ENCODE peak calls at places on chromosomes 4 and X, in four cellular contexts. One of them, this sample, is unnamed.

GRCh38 chrX:19127649-19128168 is 5.4 kb upstream of the ADGRG2 start:
- DNase-seq in stimulated activated naive B cell treated with anti-CD40 and anti-IgM and Interleukin-4, amounts not matched to agents 10 μg/mL and 1 μg/mL and 100 μg/mL, for 72 hours: no peak
- DNase-seq in memory B cell: no peak
- DNase-seq in ureter: no peak
- DNase-seq in this sample: no peak

GRCh38 chrX:26649534-26649933 is 433.6 kb downstream of the MAGEB5 start:
- DNase-seq in stimulated activated naive B cell treated with anti-CD40 and anti-IgM and Interleukin-4, amounts not matched to agents 10 μg/mL and 1 μg/mL and 100 μg/mL, for 72 hours: no peak
- DNase-seq in memory B cell: no peak
- DNase-seq in ureter: no peak
- DNase-seq in this sample: no peak

GRCh38 chr4:118682928-118683327 is 2.3 kb upstream of the METTL14 start:
- DNase-seq in ureter: no peak
- DNase-seq in stimulated activated naive B cell treated with anti-CD40 and anti-IgM and Interleukin-4, amounts not matched to agents 10 μg/mL and 1 μg/mL and 100 μg/mL, for 72 hours: no peak
- DNase-seq in memory B cell: no peak
- DNase-seq in this sample: no peak

GRCh38 chrX:24190500-24191156 is 41.1 kb downstream of the ZFX start:
- DNase-seq in stimulated activated naive B cell treated with anti-CD40 and anti-IgM and Interleukin-4, amounts not matched to agents 10 μg/mL and 1 μg/mL and 100 μg/mL, for 72 hours: no peak
- DNase-seq in memory B cell: no peak
- DNase-seq in ureter: no peak
- DNase-seq in this sample: no peak

GRCh38 chr4:6242271-6243029 is 27.2 kb upstream of the WFS1 start:
- DNase-seq in ureter: no peak
- DNase-seq in stimulated activated naive B cell treated with anti-CD40 and anti-IgM and Interleukin-4, amounts not matched to agents 10 μg/mL and 1 μg/mL and 100 μg/mL, for 72 hours: no peak
- DNase-seq in memory B cell: no peak
- DNase-seq in this sample: no peak

GRCh38 chr4:168486961-168487820 is 6.9 kb upstream of the DDX60L start:
- DNase-seq in memory B cell: no peak
- DNase-seq in ureter: no peak
- DNase-seq in stimulated activated naive B cell treated with anti-CD40 and anti-IgM and Interleukin-4, amounts not matched to agents 10 μg/mL and 1 μg/mL and 100 μg/mL, for 72 hours: no peak
- DNase-seq in this sample: no peak

GRCh38 chr4:41219421-41219950 is 5.1 kb upstream of the APBB2 start:
- DNase-seq in memory B cell: no peak
- DNase-seq in ureter: no peak
- DNase-seq in stimulated activated naive B cell treated with anti-CD40 and anti-IgM and Interleukin-4, amounts not matched to agents 10 μg/mL and 1 μg/mL and 100 μg/mL, for 72 hours: no peak
- DNase-seq in this sample: no peak

GRCh38 chrX:8204169-8204935 is 33.3 kb upstream of the VCX2 start:
- DNase-seq in stimulated activated naive B cell treated with anti-CD40 and anti-IgM and Interleukin-4, amounts not matched to agents 10 μg/mL and 1 μg/mL and 100 μg/mL, for 72 hours: no peak
- DNase-seq in ureter: no peak
- DNase-seq in memory B cell: no peak
- DNase-seq in this sample: no peak

GRCh38 chr4:149709640-149710039 is 106.0 kb downstream of the IQCM start:
- DNase-seq in ureter: no peak
- DNase-seq in memory B cell: no peak
- DNase-seq in stimulated activated naive B cell treated with anti-CD40 and anti-IgM and Interleukin-4, amounts not matched to agents 10 μg/mL and 1 μg/mL and 100 μg/mL, for 72 hours: no peak
- DNase-seq in this sample: no peak

GRCh38 chr4:27234306-27234899 is 373.8 kb downstream of the STIM2 start:
- DNase-seq in stimulated activated naive B cell treated with anti-CD40 and anti-IgM and Interleukin-4, amounts not matched to agents 10 μg/mL and 1 μg/mL and 100 μg/mL, for 72 hours: no peak
- DNase-seq in ureter: no peak
- DNase-seq in memory B cell: no peak
- DNase-seq in this sample: no peak

GRCh38 chr4:77152421-77152820 is 4.6 kb upstream of the CCNG2 start:
- DNase-seq in memory B cell: no peak
- DNase-seq in stimulated activated naive B cell treated with anti-CD40 and anti-IgM and Interleukin-4, amounts not matched to agents 10 μg/mL and 1 μg/mL and 100 μg/mL, for 72 hours: no peak
- DNase-seq in ureter: no peak
- DNase-seq in this sample: no peak